ENCODE peak calls at places on chromosomes 4 and X, in eight cellular contexts. E is substantia nigra, I is ELF-1, B is AG08395, G is GM04504, L is right cardiac atrium, V is COR-L47, H is NCI-H748 treated with DMSO at 0.1 percent for 48 hours. U is an unnamed sample.
A peak's percentile ranks its signal among the peaks of the same experiment; 100 is the strongest.

GRCh38 chr4:102722740-102723139 is 38.0 kb downstream of the MANBA start:
- DNase-seq in E (no peak), I (no peak), B (no peak), G (no peak), L (no peak), V (no peak), H (no peak), U (no peak)

GRCh38 chr4:145960012-145960411 is 21.4 kb upstream of the ZNF827 start:
- DNase-seq in E (no peak), I (no peak), B (no peak), G (no peak), L (no peak), V (no peak), H (no peak), U (no peak)

GRCh38 chr4:122739174-122739573 is 6.7 kb downstream of the BBS12 start:
- DNase-seq in E (no peak), I (no peak), B (peak; percentile 79), G (peak; percentile 66), L (no peak), V (no peak), H (no peak), U (peak; percentile 92)

GRCh38 chr4:77154074-77154473 is 2.9 kb upstream of the CCNG2 start:
- DNase-seq in E (no peak), I (no peak), B (no peak), G (no peak), L (no peak), V (no peak), H (no peak), U (no peak)

GRCh38 chr4:89259435-89260028 is 48.1 kb downstream of the GPRIN3 start:
- DNase-seq in E (no peak), I (no peak), B (no peak), G (no peak), L (no peak), V (no peak), H (no peak), U (no peak)

GRCh38 chr4:138392751-138393308 is 150.7 kb upstream of the SLC7A11 start:
- DNase-seq in E (no peak), I (no peak), B (no peak), G (no peak), L (no peak), V (no peak), H (no peak), U (no peak)

GRCh38 chrX:68827256-68827655 is 1.6 kb upstream of the EFNB1 start:
- DNase-seq in E (no peak), I (no peak), B (no peak), G (no peak), L (no peak), V (no peak), H (no peak), U (no peak)

GRCh38 chr4:17166954-17167353 is 268.5 kb upstream of the LDB2 start:
- DNase-seq in E (no peak), I (no peak), B (no peak), G (no peak), L (peak; percentile 48), V (no peak), H (no peak), U (peak; percentile 13)

GRCh38 chrX:129777218-129777768 is 2.5 kb upstream of the SASH3 start:
- DNase-seq in E (no peak), I (peak; percentile 24), B (no peak), G (no peak), L (peak; percentile 26), V (no peak), H (no peak), U (peak; percentile 11)

GRCh38 chrX:66110112-66110511 is 53.9 kb upstream of the HEPH start:
- DNase-seq in E (no peak), I (no peak), B (peak; percentile 16), G (peak; percentile 0), L (no peak), V (no peak), H (no peak), U (peak; percentile 18)

GRCh38 chr4:141425124-141425523 is 204.4 kb downstream of the ZNF330 start:
- DNase-seq in E (no peak), I (no peak), B (peak; percentile 50), G (peak; percentile 54), L (no peak), V (no peak), H (no peak), U (peak; percentile 79)

GRCh38 chrX:111355523-111356122 is 56.4 kb downstream of the DCX start:
- DNase-seq in E (no peak), I (no peak), B (no peak), G (no peak), L (no peak), V (no peak), H (no peak), U (no peak)

GRCh38 chr4:128596115-128596514 is 213.4 kb upstream of the JADE1 start:
- DNase-seq in E (no peak), I (no peak), B (no peak), G (no peak), L (no peak), V (no peak), H (no peak), U (no peak)

GRCh38 chr4:147160908-147161513 is 215.3 kb upstream of the TTC29 start:
- DNase-seq in E (no peak), I (peak; percentile 58), B (peak; percentile 76), G (peak; percentile 20), L (no peak), V (peak; percentile 29), H (peak; percentile 0), U (peak; percentile 71)

GRCh38 chrX:2933125-2933900 is 4.2 kb upstream of the ARSD start:
- DNase-seq in E (no peak), I (peak; percentile 55), B (no peak), G (no peak), L (no peak), V (no peak), H (peak; percentile 52), U (peak; percentile 40)

GRCh38 chr4:119697887-119698393 is 69.3 kb upstream of the PDE5A start:
- DNase-seq in E (no peak), I (no peak), B (no peak), G (no peak), L (no peak), V (no peak), H (peak; percentile 6), U (no peak)

GRCh38 chrX:39896951-39897740 is 200.6 kb downstream of the BCOR start:
- DNase-seq in E (no peak), I (peak; percentile 94), B (peak; percentile 72), G (no peak), L (peak; percentile 51), V (no peak), H (no peak), U (peak; percentile 83)

GRCh38 chrX:6968231-6968630 is 179.3 kb upstream of the STS start:
- DNase-seq in E (no peak), I (peak; percentile 54), B (no peak), G (no peak), L (no peak), V (no peak), H (no peak), U (peak; percentile 80)

GRCh38 chrX:85243155-85243554 is 424 bp downstream of the SATL1 start:
- DNase-seq in E (no peak), I (no peak), B (no peak), G (no peak), L (no peak), V (no peak), H (no peak), U (no peak)

GRCh38 chr4:141635726-141636076 is 682 bp upstream of the IL15 start:
- DNase-seq in E (no peak), I (no peak), B (no peak), G (no peak), L (no peak), V (no peak), H (no peak), U (no peak)

GRCh38 chr4:1199556-1200331 is 27.4 kb upstream of the SPON2 start:
- DNase-seq in E (no peak), I (no peak), B (no peak), G (no peak), L (no peak), V (no peak), H (no peak), U (no peak)

GRCh38 chr4:25913056-25913850 is 767 bp upstream of the SMIM20 start:
- DNase-seq in E (no peak), I (peak; percentile 68), B (peak; percentile 29), G (no peak), L (peak; percentile 60), V (peak; percentile 71), H (no peak), U (no peak)

GRCh38 chr4:121454251-121454979 is 73.6 kb upstream of the QRFPR start:
- DNase-seq in E (no peak), I (peak; percentile 27), B (no peak), G (no peak), L (no peak), V (no peak), H (no peak), U (no peak)

GRCh38 chr4:133045288-133045687 is 103.8 kb upstream of the PCDH10 start:
- DNase-seq in E (no peak), I (no peak), B (no peak), G (no peak), L (no peak), V (no peak), H (no peak), U (no peak)

GRCh38 chr4:38603652-38604051 is 60.3 kb upstream of the KLF3 start:
- DNase-seq in E (no peak), I (no peak), B (no peak), G (no peak), L (peak; percentile 33), V (no peak), H (no peak), U (no peak)

GRCh38 chrX:132900631-132901030 is 57.8 kb downstream of the HS6ST2 start:
- DNase-seq in E (no peak), I (no peak), B (no peak), G (no peak), L (no peak), V (no peak), H (no peak), U (no peak)

GRCh38 chr4:40046311-40046980 is 10.2 kb upstream of the N4BP2 start:
- DNase-seq in E (no peak), I (no peak), B (peak; percentile 42), G (no peak), L (peak; percentile 52), V (peak; percentile 11), H (no peak), U (peak; percentile 60)

GRCh38 chr4:62640296-62640695 is 1440.2 kb downstream of the ADGRL3 start:
- DNase-seq in E (no peak), I (no peak), B (no peak), G (no peak), L (no peak), V (peak; percentile 18), H (no peak), U (no peak)

GRCh38 chrX:37921758-37922157 is 74.4 kb upstream of the DYNLT3 start:
- DNase-seq in E (no peak), I (no peak), B (peak; percentile 17), G (peak; percentile 19), L (no peak), V (no peak), H (no peak), U (peak; percentile 51)

GRCh38 chrX:27976284-27976683 is 5.0 kb downstream of the DCAF8L1 start:
- DNase-seq in E (no peak), I (no peak), B (no peak), G (no peak), L (no peak), V (no peak), H (no peak), U (no peak)

GRCh38 chrX:38891641-38892413 is 90.6 kb downstream of the MID1IP1 start:
- DNase-seq in E (no peak), I (no peak), B (no peak), G (no peak), L (no peak), V (no peak), H (no peak), U (peak; percentile 64)

GRCh38 chr4:168618577-168619265 is 121.9 kb downstream of the PALLD start:
- DNase-seq in E (no peak), I (no peak), B (no peak), G (no peak), L (no peak), V (no peak), H (no peak), U (peak; percentile 87)

GRCh38 chr4:185201983-185202962 is 1.5 kb downstream of the CFAP97 start:
- DNase-seq in E (no peak), I (peak; percentile 64), B (no peak), G (no peak), L (no peak), V (no peak), H (no peak), U (peak; percentile 60)

GRCh38 chr4:87872043-87872442 is 39.3 kb downstream of the MEPE start:
- DNase-seq in E (no peak), I (no peak), B (no peak), G (no peak), L (no peak), V (no peak), H (no peak), U (no peak)